ENCODE peak calls at places on chromosomes 3 and 15, in four cellular contexts. F is dorsolateral prefrontal cortex; D is effector CD4-positive, alpha-beta T cell; S is ovary. H is an unnamed sample.

GRCh38 chr15:63218114-63218808 is 28.9 kb downstream of the RAB8B start:
- DNase-seq in F (no peak), D (no peak), S (no peak), H (no peak)

GRCh38 chr3:8624612-8625011 is 20.0 kb downstream of the SSUH2 start:
- DNase-seq in F (no peak), D (no peak), S (no peak), H (no peak)

GRCh38 chr3:14602804-14603644 is 48.5 kb upstream of the CCDC174 start:
- DNase-seq in F (no peak), D (no peak), S (no peak), H (no peak)

GRCh38 chr3:46312996-46313395 is 40.9 kb upstream of the CCR2 start:
- DNase-seq in F (no peak), D (no peak), S (no peak), H (no peak)

GRCh38 chr15:38672814-38673292 is 108.2 kb upstream of the RASGRP1 start:
- DNase-seq in F (no peak), D (no peak), S (no peak), H (peak; percentile 46)

GRCh38 chr15:33592864-33593263 is 282.1 kb downstream of the RYR3 start:
- DNase-seq in F (no peak), D (no peak), S (no peak), H (no peak)

GRCh38 chr15:59492389-59493377 is 54.7 kb downstream of the FAM81A start:
- DNase-seq in F (peak; percentile 74), D (peak; percentile 48), S (peak; percentile 71), H (peak; percentile 59)

GRCh38 chr3:18097473-18097872 is 327.7 kb downstream of the SATB1 start:
- DNase-seq in F (no peak), D (no peak), S (no peak), H (no peak)

GRCh38 chr15:35486296-35486695 is 59.7 kb downstream of the DPH6 start:
- DNase-seq in F (no peak), D (no peak), S (no peak), H (no peak)

GRCh38 chr3:9732753-9733115 is 1.2 kb downstream of the BRPF1 start:
- DNase-seq in F (no peak), D (no peak), S (peak; percentile 54), H (no peak)

GRCh38 chr3:66035763-66036477 is 2.8 kb downstream of the MAGI1 start:
- DNase-seq in F (no peak), D (no peak), S (no peak), H (no peak)

GRCh38 chr3:171984883-171985282 is 54.5 kb upstream of the FNDC3B start:
- DNase-seq in F (no peak), D (no peak), S (no peak), H (no peak)

GRCh38 chr3:51962854-51963530 is 4.3 kb downstream of the PCBP4 start:
- DNase-seq in F (no peak), D (no peak), S (peak; percentile 76), H (no peak)

GRCh38 chr3:48514431-48515227 is 10.7 kb upstream of the SHISA5 start:
- DNase-seq in F (no peak), D (no peak), S (no peak), H (no peak)

GRCh38 chr3:12253521-12253920 is 35.3 kb upstream of the PPARG start:
- DNase-seq in F (no peak), D (no peak), S (no peak), H (no peak)

GRCh38 chr15:37678124-37678523 is 256.3 kb upstream of the TMCO5A start:
- DNase-seq in F (no peak), D (no peak), S (no peak), H (no peak)

GRCh38 chr15:51382787-51383186 is 41.3 kb downstream of the GLDN start:
- DNase-seq in F (peak; percentile 60), D (no peak), S (no peak), H (no peak)

GRCh38 chr3:113264249-113264648 is 52.9 kb downstream of the BOC start:
- DNase-seq in F (no peak), D (no peak), S (no peak), H (no peak)

GRCh38 chr15:95799286-95800187 is 531.0 kb upstream of the NR2F2 start:
- DNase-seq in F (no peak), D (no peak), S (no peak), H (no peak)

GRCh38 chr3:186143280-186143679 is 34.4 kb upstream of the ETV5 start:
- DNase-seq in F (peak; percentile 75), D (no peak), S (no peak), H (no peak)

GRCh38 chr3:108524547-108524946 is 14.2 kb upstream of the MYH15 start:
- DNase-seq in F (no peak), D (no peak), S (no peak), H (no peak)